ENCODE peak calls at places on chromosomes 1 and 21, in four cellular contexts. One of them, this sample, is unnamed.

GRCh38 chr1:14755518-14756252 is 157.2 kb downstream of the KAZN start:
- DNase-seq in M059J: peak; percentile 68
- DNase-seq in NCI-H345: no peak
- DNase-seq in HEK293T: no peak
- DNase-seq in this sample: no peak

GRCh38 chr1:66271904-66272254 is 262.1 kb upstream of the SGIP1 start:
- DNase-seq in M059J: peak; percentile 44
- DNase-seq in NCI-H345: no peak
- DNase-seq in HEK293T: peak; percentile 42
- DNase-seq in this sample: no peak

GRCh38 chr1:156488566-156489165 is 11.9 kb downstream of the MEF2D start:
- DNase-seq in M059J: no peak
- DNase-seq in NCI-H345: no peak
- DNase-seq in HEK293T: no peak
- DNase-seq in this sample: no peak

GRCh38 chr21:44907225-44907965 is 13.3 kb downstream of the ITGB2 start:
- DNase-seq in M059J: no peak
- DNase-seq in NCI-H345: no peak
- DNase-seq in HEK293T: no peak
- DNase-seq in this sample: no peak

GRCh38 chr1:17606826-17607440 is 67.4 kb downstream of the ARHGEF10L start:
- DNase-seq in M059J: peak; percentile 72
- DNase-seq in NCI-H345: peak; percentile 64
- DNase-seq in HEK293T: peak; percentile 72
- DNase-seq in this sample: peak; percentile 48

GRCh38 chr1:6450943-6451373 is 15.0 kb downstream of the TNFRSF25 start:
- DNase-seq in M059J: no peak
- DNase-seq in NCI-H345: no peak
- DNase-seq in HEK293T: no peak
- DNase-seq in this sample: no peak

GRCh38 chr1:206507395-206508129 is at the start of gene RASSF5:
- DNase-seq in M059J: peak; percentile 74
- DNase-seq in NCI-H345: peak; percentile 41
- DNase-seq in HEK293T: peak; percentile 50
- DNase-seq in this sample: peak; percentile 44

GRCh38 chr1:43671626-43672330 is 21.8 kb downstream of the KDM4A start:
- DNase-seq in M059J: peak; percentile 38
- DNase-seq in NCI-H345: no peak
- DNase-seq in HEK293T: no peak
- DNase-seq in this sample: no peak

GRCh38 chr1:32068891-32069590 is 3.7 kb upstream of the TMEM39B start:
- DNase-seq in M059J: peak; percentile 71
- DNase-seq in NCI-H345: no peak
- DNase-seq in HEK293T: no peak
- DNase-seq in this sample: no peak

GRCh38 chr21:35011681-35012080 is 37.4 kb downstream of the RUNX1 start:
- DNase-seq in M059J: peak; percentile 62
- DNase-seq in NCI-H345: no peak
- DNase-seq in HEK293T: no peak
- DNase-seq in this sample: no peak

GRCh38 chr1:18882511-18882910 is 19.8 kb downstream of the ALDH4A1 start:
- DNase-seq in M059J: no peak
- DNase-seq in NCI-H345: no peak
- DNase-seq in HEK293T: no peak
- DNase-seq in this sample: no peak

GRCh38 chr1:94542088-94542671 is 621 bp upstream of the F3 start:
- DNase-seq in M059J: peak; percentile 64
- DNase-seq in NCI-H345: no peak
- DNase-seq in HEK293T: no peak
- DNase-seq in this sample: no peak

GRCh38 chr1:155125511-155125945 is 2.1 kb upstream of the EFNA1 start:
- DNase-seq in M059J: peak; percentile 24
- DNase-seq in NCI-H345: no peak
- DNase-seq in HEK293T: no peak
- DNase-seq in this sample: no peak

GRCh38 chr1:109975718-109976117 is 8.8 kb upstream of the AHCYL1 start:
- DNase-seq in M059J: peak; percentile 97
- DNase-seq in NCI-H345: no peak
- DNase-seq in HEK293T: no peak
- DNase-seq in this sample: no peak

GRCh38 chr1:7705048-7705907 is 65.8 kb upstream of the VAMP3 start:
- DNase-seq in M059J: no peak
- DNase-seq in NCI-H345: no peak
- DNase-seq in HEK293T: no peak
- DNase-seq in this sample: no peak

GRCh38 chr1:59427155-59427554 is 130.3 kb downstream of the FGGY start:
- DNase-seq in M059J: peak; percentile 99
- DNase-seq in NCI-H345: no peak
- DNase-seq in HEK293T: no peak
- DNase-seq in this sample: no peak

GRCh38 chr1:110588486-110588885 is 17.7 kb downstream of the KCNA2 start:
- DNase-seq in M059J: no peak
- DNase-seq in NCI-H345: no peak
- DNase-seq in HEK293T: no peak
- DNase-seq in this sample: no peak

GRCh38 chr1:75529488-75529887 is 81.4 kb downstream of the SLC44A5 start:
- DNase-seq in M059J: peak; percentile 25
- DNase-seq in NCI-H345: no peak
- DNase-seq in HEK293T: no peak
- DNase-seq in this sample: no peak

GRCh38 chr1:41474490-41475271 is 9.8 kb downstream of the EDN2 start:
- DNase-seq in M059J: no peak
- DNase-seq in NCI-H345: no peak
- DNase-seq in HEK293T: no peak
- DNase-seq in this sample: no peak

GRCh38 chr1:212127219-212127618 is 91.7 kb downstream of the DTL start:
- DNase-seq in M059J: no peak
- DNase-seq in NCI-H345: no peak
- DNase-seq in HEK293T: no peak
- DNase-seq in this sample: peak; percentile 68

GRCh38 chr1:116489231-116489697 is 81.6 kb downstream of the CD58 start:
- DNase-seq in M059J: peak; percentile 97
- DNase-seq in NCI-H345: no peak
- DNase-seq in HEK293T: no peak
- DNase-seq in this sample: no peak

GRCh38 chr21:34726627-34727337 is 58.0 kb downstream of the CLIC6 start:
- DNase-seq in M059J: peak; percentile 87
- DNase-seq in NCI-H345: no peak
- DNase-seq in HEK293T: no peak
- DNase-seq in this sample: no peak

GRCh38 chr1:238892612-238893011 is 493.8 kb upstream of the CHRM3 start:
- DNase-seq in M059J: peak; percentile 58
- DNase-seq in NCI-H345: no peak
- DNase-seq in HEK293T: no peak
- DNase-seq in this sample: no peak

GRCh38 chr21:39263372-39263771 is 50.1 kb downstream of the BRWD1 start:
- DNase-seq in M059J: no peak
- DNase-seq in NCI-H345: no peak
- DNase-seq in HEK293T: no peak
- DNase-seq in this sample: no peak

GRCh38 chr21:36656138-36656537 is 42.8 kb upstream of the SIM2 start:
- DNase-seq in M059J: no peak
- DNase-seq in NCI-H345: no peak
- DNase-seq in HEK293T: no peak
- DNase-seq in this sample: no peak

GRCh38 chr1:55869050-55869449 is 653.9 kb upstream of the USP24 start:
- DNase-seq in M059J: peak; percentile 83
- DNase-seq in NCI-H345: peak; percentile 42
- DNase-seq in HEK293T: no peak
- DNase-seq in this sample: no peak

GRCh38 chr1:97243973-97244560 is 522.5 kb downstream of the PTBP2 start:
- DNase-seq in M059J: peak; percentile 32
- DNase-seq in NCI-H345: no peak
- DNase-seq in HEK293T: no peak
- DNase-seq in this sample: no peak

GRCh38 chr1:198892065-198892464 is 253.2 kb downstream of the PTPRC start:
- DNase-seq in M059J: peak; percentile 56
- DNase-seq in NCI-H345: no peak
- DNase-seq in HEK293T: no peak
- DNase-seq in this sample: no peak

GRCh38 chr21:45356653-45357435 is 48.1 kb upstream of the COL18A1 start:
- DNase-seq in M059J: no peak
- DNase-seq in NCI-H345: no peak
- DNase-seq in HEK293T: no peak
- DNase-seq in this sample: no peak

GRCh38 chr1:111669268-111669667 is 49.7 kb downstream of the RAP1A start:
- DNase-seq in M059J: no peak
- DNase-seq in NCI-H345: no peak
- DNase-seq in HEK293T: no peak
- DNase-seq in this sample: no peak

GRCh38 chr1:27862671-27863551 is 9.4 kb upstream of the THEMIS2 start:
- DNase-seq in M059J: peak; percentile 99
- DNase-seq in NCI-H345: no peak
- DNase-seq in HEK293T: no peak
- DNase-seq in this sample: peak; percentile 46

GRCh38 chr1:198970919-198971318 is 332.1 kb downstream of the PTPRC start:
- DNase-seq in M059J: peak; percentile 45
- DNase-seq in NCI-H345: no peak
- DNase-seq in HEK293T: no peak
- DNase-seq in this sample: no peak

GRCh38 chr1:1213919-1214599 is at the start of gene TNFRSF4:
- DNase-seq in M059J: no peak
- DNase-seq in NCI-H345: no peak
- DNase-seq in HEK293T: no peak
- DNase-seq in this sample: no peak

GRCh38 chr1:152048641-152048970 is 11.8 kb upstream of the S100A11 start:
- DNase-seq in M059J: no peak
- DNase-seq in NCI-H345: no peak
- DNase-seq in HEK293T: no peak
- DNase-seq in this sample: no peak

GRCh38 chr1:114208659-114209215 is 55.1 kb upstream of the SYT6 start:
- DNase-seq in M059J: no peak
- DNase-seq in NCI-H345: no peak
- DNase-seq in HEK293T: no peak
- DNase-seq in this sample: no peak